ENCODE peak calls at places on chromosomes 12 and 14, in six cellular contexts. U is GM12878, F is GM23338, C is HL-60, G is A549, N is HCT116. K is an unnamed sample.

GRCh38 chr14:50013198-50013918 is 103.0 kb downstream of the VCPKMT start:
- DNase-seq in U (no peak), F (no peak), C (no peak), G (no peak), N (peak), K (no peak)

GRCh38 chr14:96364911-96365310 is 1.6 kb downstream of the GSKIP start:
- DNase-seq in U (no peak), F (no peak), C (no peak), G (no peak), N (no peak), K (no peak)

GRCh38 chr12:75781532-75782046 is 250.0 kb downstream of the PHLDA1 start:
- DNase-seq in U (no peak), F (no peak), C (no peak), G (peak), N (peak), K (no peak)

GRCh38 chr12:107442593-107442992 is 243.0 kb upstream of the PWP1 start:
- DNase-seq in U (no peak), F (no peak), C (no peak), G (no peak), N (no peak), K (no peak)

GRCh38 chr14:105055736-105056302 is 9.4 kb downstream of the GPR132 start:
- DNase-seq in U (no peak), F (no peak), C (no peak), G (no peak), N (no peak), K (no peak)

GRCh38 chr12:42584539-42585174 is 4.9 kb downstream of the PRICKLE1 start:
- DNase-seq in U (no peak), F (no peak), C (no peak), G (no peak), N (no peak), K (no peak)

GRCh38 chr14:69261761-69262331 is 1.9 kb downstream of the GALNT16 start:
- DNase-seq in U (no peak), F (peak), C (no peak), G (no peak), N (no peak), K (no peak)

GRCh38 chr12:57088442-57089258 is at the start of gene NAB2:
- DNase-seq in U (peak), F (peak), C (peak), G (peak), N (peak), K (peak)

GRCh38 chr12:78095623-78096022 is 264.9 kb downstream of the NAV3 start:
- DNase-seq in U (no peak), F (no peak), C (no peak), G (no peak), N (no peak), K (no peak)

GRCh38 chr12:93215290-93215678 is 162.4 kb upstream of the NUDT4 start:
- DNase-seq in U (no peak), F (no peak), C (no peak), G (no peak), N (no peak), K (no peak)

GRCh38 chr14:71261206-71261605 is 353.9 kb downstream of the PCNX1 start:
- DNase-seq in U (no peak), F (no peak), C (peak), G (no peak), N (no peak), K (no peak)

GRCh38 chr12:2311001-2311778 is 258.4 kb downstream of the CACNA1C start:
- DNase-seq in U (no peak), F (no peak), C (no peak), G (no peak), N (no peak), K (no peak)

GRCh38 chr12:50862316-50862715 is 19.6 kb downstream of the TMPRSS12 start:
- DNase-seq in U (no peak), F (no peak), C (no peak), G (peak), N (no peak), K (peak)

GRCh38 chr14:90722590-90722989 is 93.6 kb downstream of the TTC7B start:
- DNase-seq in U (no peak), F (no peak), C (peak), G (no peak), N (no peak), K (no peak)

GRCh38 chr14:57822081-57822480 is 43.8 kb downstream of the SLC35F4 start:
- DNase-seq in U (no peak), F (no peak), C (no peak), G (no peak), N (no peak), K (no peak)

GRCh38 chr14:84891414-84891813 is 638.5 kb upstream of the FLRT2 start:
- DNase-seq in U (no peak), F (no peak), C (no peak), G (no peak), N (no peak), K (no peak)

GRCh38 chr12:2183556-2184541 is 131.1 kb downstream of the CACNA1C start:
- DNase-seq in U (no peak), F (peak), C (no peak), G (no peak), N (no peak), K (no peak)

GRCh38 chr12:63905523-63905922 is 61.0 kb downstream of the SRGAP1 start:
- DNase-seq in U (no peak), F (no peak), C (no peak), G (no peak), N (no peak), K (no peak)

GRCh38 chr14:55136241-55136640 is 7.2 kb downstream of the LGALS3 start:
- DNase-seq in U (no peak), F (no peak), C (no peak), G (no peak), N (no peak), K (no peak)

GRCh38 chr14:75561013-75561432 is 17.4 kb upstream of the FLVCR2 start:
- DNase-seq in U (no peak), F (peak), C (peak), G (peak), N (peak), K (peak)

GRCh38 chr12:130031571-130032189 is 127.9 kb upstream of the TMEM132D start:
- DNase-seq in U (no peak), F (peak), C (peak), G (peak), N (no peak), K (peak)

GRCh38 chr14:64715628-64716412 is 11.6 kb downstream of the PLEKHG3 start:
- DNase-seq in U (no peak), F (peak), C (no peak), G (no peak), N (no peak), K (no peak)

GRCh38 chr12:32159381-32159780 is 52.7 kb downstream of the BICD1 start:
- DNase-seq in U (no peak), F (no peak), C (no peak), G (no peak), N (no peak), K (no peak)

GRCh38 chr12:132488127-132489077 is 1.5 kb upstream of the FBRSL1 start:
- DNase-seq in U (no peak), F (no peak), C (peak), G (no peak), N (no peak), K (no peak)

GRCh38 chr14:63045234-63045611 is at the start of gene KCNH5:
- DNase-seq in U (no peak), F (peak), C (no peak), G (peak), N (no peak), K (no peak)

GRCh38 chr12:131378176-131378842 is 332.6 kb upstream of the SFSWAP start:
- DNase-seq in U (no peak), F (no peak), C (no peak), G (no peak), N (no peak), K (no peak)

GRCh38 chr12:92987846-92988621 is 58.9 kb upstream of the EEA1 start:
- DNase-seq in U (peak), F (peak), C (peak), G (no peak), N (no peak), K (no peak)

GRCh38 chr14:75476274-75476995 is 45.8 kb upstream of the BATF start:
- DNase-seq in U (no peak), F (peak), C (no peak), G (no peak), N (no peak), K (no peak)

GRCh38 chr12:34109390-34109789 is 87.1 kb downstream of the ALG10 start:
- DNase-seq in U (no peak), F (no peak), C (no peak), G (no peak), N (no peak), K (no peak)

GRCh38 chr14:101029668-101030290 is 126.3 kb upstream of the RTL1 start:
- DNase-seq in U (no peak), F (no peak), C (no peak), G (no peak), N (no peak), K (no peak)

GRCh38 chr12:108560321-108560721 is 652 bp downstream of the SART3 start:
- DNase-seq in U (no peak), F (no peak), C (no peak), G (no peak), N (no peak), K (no peak)

GRCh38 chr14:104694991-104695659 is 5.7 kb downstream of the INF2 start:
- DNase-seq in U (no peak), F (no peak), C (no peak), G (no peak), N (no peak), K (no peak)

GRCh38 chr14:76904100-76904739 is 78.0 kb downstream of the LRRC74A start:
- DNase-seq in U (no peak), F (no peak), C (no peak), G (no peak), N (no peak), K (no peak)

GRCh38 chr12:56186957-56187356 is 2.3 kb downstream of the SMARCC2 start:
- DNase-seq in U (no peak), F (no peak), C (peak), G (no peak), N (no peak), K (no peak)

GRCh38 chr14:34013714-34014055 is 62.8 kb upstream of the EGLN3 start:
- DNase-seq in U (no peak), F (peak), C (peak), G (no peak), N (no peak), K (no peak)

GRCh38 chr12:69732088-69732487 is 6.6 kb upstream of the RAB3IP start:
- DNase-seq in U (no peak), F (no peak), C (no peak), G (no peak), N (no peak), K (no peak)

GRCh38 chr12:130878193-130879185 is 6.6 kb downstream of the RAN start:
- DNase-seq in U (no peak), F (peak), C (peak), G (no peak), N (no peak), K (no peak)

GRCh38 chr12:120496353-120497340 is 734 bp downstream of the DYNLL1 start:
- DNase-seq in U (no peak), F (peak), C (peak), G (peak), N (no peak), K (no peak)
- TF ChIP-seq REST in U (no peak), F (no peak), C (no peak), G (no peak), N (no peak), K (no peak)

GRCh38 chr14:52700701-52701172 is 5.4 kb upstream of the ERO1A start:
- DNase-seq in U (no peak), F (no peak), C (no peak), G (no peak), N (peak), K (no peak)
- TF ChIP-seq REST in U (no peak), F (no peak), C (no peak), G (no peak), N (no peak), K (no peak)

GRCh38 chr12:53563452-53563851 is 56.2 kb upstream of the NPFF start:
- DNase-seq in U (no peak), F (no peak), C (no peak), G (no peak), N (no peak), K (no peak)

GRCh38 chr12:53560912-53561589 is 53.8 kb upstream of the NPFF start:
- DNase-seq in U (no peak), F (no peak), C (no peak), G (no peak), N (no peak), K (no peak)

GRCh38 chr12:53561590-53561953 is 54.3 kb upstream of the NPFF start:
- DNase-seq in U (no peak), F (no peak), C (no peak), G (peak), N (peak), K (peak)

GRCh38 chr12:53558631-53559030 is 51.3 kb upstream of the NPFF start:
- DNase-seq in U (no peak), F (no peak), C (no peak), G (no peak), N (no peak), K (no peak)

DNA sequence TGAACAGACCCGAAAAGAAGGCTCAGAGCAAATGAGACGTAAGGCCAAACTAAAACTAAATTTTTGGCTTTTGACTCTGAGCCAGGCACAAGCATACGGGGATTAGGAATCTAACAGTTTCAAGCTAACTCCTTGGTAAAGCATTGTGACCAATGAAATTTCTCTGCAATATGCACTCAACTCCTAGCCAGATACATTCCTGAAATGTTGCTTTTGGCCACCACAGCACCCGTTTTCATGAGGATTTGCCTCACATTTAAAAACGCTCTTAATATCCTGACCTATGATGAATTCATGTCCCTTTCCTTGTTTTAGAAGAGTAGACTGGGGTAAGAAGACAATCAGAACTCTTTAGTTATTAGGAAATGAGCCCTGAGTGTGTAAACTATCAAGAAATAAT is 53.1 kb upstream of the NPFF start:
- DNase-seq in U (no peak), F (no peak), C (no peak), G (no peak), N (no peak), K (no peak)
- TF ChIP-seq REST in U (no peak), F (no peak), C (no peak), G (no peak), N (no peak), K (no peak)

GRCh38 chr12:81257952-81258551 is 180.2 kb downstream of the ACSS3 start:
- DNase-seq in U (no peak), F (peak), C (no peak), G (no peak), N (peak), K (no peak)

GRCh38 chr12:81255456-81255855 is 177.6 kb downstream of the ACSS3 start:
- DNase-seq in U (no peak), F (no peak), C (no peak), G (no peak), N (no peak), K (no peak)

GRCh38 chr12:81259360-81259759 is 181.5 kb downstream of the ACSS3 start:
- DNase-seq in U (no peak), F (no peak), C (no peak), G (no peak), N (no peak), K (no peak)

GRCh38 chr12:81253360-81253759 is 175.5 kb downstream of the ACSS3 start:
- DNase-seq in U (no peak), F (no peak), C (no peak), G (no peak), N (no peak), K (no peak)

GRCh38 chr12:81255947-81256346 is 178.1 kb downstream of the ACSS3 start:
- DNase-seq in U (no peak), F (peak), C (no peak), G (no peak), N (no peak), K (no peak)
- TF ChIP-seq REST in U (no peak), F (no peak), C (no peak), G (no peak), N (no peak), K (no peak)

DNA sequence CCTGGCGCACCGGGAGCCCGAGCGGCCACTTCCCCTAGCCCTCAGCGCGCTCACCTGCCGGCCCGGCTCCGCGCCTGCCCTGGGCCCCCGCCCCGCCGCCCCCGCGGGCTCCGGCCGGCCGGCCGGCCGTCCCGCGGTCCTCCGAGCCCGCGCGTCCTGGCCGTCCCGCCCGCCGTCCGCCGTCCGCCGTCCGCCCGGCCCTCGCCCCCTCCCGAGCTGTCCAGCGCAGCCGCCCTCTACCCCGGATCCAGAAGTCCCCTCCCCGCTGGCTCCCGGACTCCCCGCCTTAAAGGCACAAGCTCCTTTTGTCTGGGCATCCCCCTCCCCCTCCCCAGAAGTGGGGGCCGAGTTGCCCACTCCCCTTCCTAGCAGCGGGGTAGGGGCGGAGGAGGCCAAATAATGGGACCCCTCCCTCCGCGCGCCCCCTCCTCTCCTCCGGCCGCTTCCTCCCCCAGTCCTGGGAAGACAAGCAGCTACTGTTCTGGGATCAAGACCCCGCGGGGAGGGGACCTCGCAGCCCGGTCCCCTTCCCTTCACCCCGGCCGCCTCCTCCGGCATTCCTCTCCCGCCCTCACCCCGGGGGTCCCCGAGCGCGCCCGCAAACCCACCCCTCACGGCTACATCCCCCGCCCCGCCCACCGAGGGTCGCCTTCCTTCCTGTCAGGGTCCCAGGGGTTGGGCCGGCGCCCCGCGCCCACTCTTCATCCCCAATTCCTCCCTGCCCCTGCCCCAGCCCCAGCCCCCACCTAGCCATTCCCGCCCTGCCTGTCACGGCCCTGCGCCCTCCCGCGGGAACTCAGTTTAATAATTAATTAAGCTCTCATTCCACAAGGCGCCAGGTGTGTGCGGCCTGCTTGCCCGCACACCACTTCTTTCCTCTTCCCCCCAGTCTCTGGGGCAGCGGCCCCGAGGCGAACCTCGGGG is at the start of gene ADCY6:
- DNase-seq in U (no peak), F (peak), C (no peak), G (peak), N (peak), K (no peak)
- TF ChIP-seq REST in U (no peak), F (no peak), C (no peak), G (no peak), N (no peak), K (no peak)

DNA sequence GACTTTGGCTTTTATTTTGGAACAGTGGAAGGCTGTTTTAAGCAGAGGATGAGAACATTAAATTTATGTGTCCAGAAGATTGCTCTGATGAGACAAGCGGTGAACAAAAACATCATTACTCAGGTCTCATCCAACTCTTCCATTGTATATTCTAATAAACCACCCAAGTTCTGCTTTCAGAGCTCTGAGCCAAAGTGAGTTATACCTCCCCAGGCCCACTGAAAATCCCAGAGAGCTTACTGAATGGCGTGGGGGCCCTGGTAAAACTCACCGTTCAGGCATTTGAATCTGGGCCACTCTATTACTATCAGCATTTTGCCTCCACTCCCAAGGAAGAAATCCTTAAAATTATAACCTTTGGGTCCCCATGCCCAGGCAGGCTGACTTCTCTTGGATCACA is 122.0 kb upstream of the HIF1A start:
- DNase-seq in U (no peak), F (no peak), C (no peak), G (no peak), N (no peak), K (no peak)
- TF ChIP-seq REST in U (no peak), F (no peak), C (no peak), G (no peak), N (no peak), K (no peak)

GRCh38 chr12:120956579-120957360 is 21.6 kb upstream of the HNF1A start:
- DNase-seq in U (no peak), F (no peak), C (no peak), G (no peak), N (no peak), K (no peak)

GRCh38 chr12:120959111-120959878 is 19.0 kb upstream of the HNF1A start:
- DNase-seq in U (no peak), F (no peak), C (no peak), G (no peak), N (no peak), K (no peak)

GRCh38 chr12:120960657-120961056 is 17.7 kb upstream of the HNF1A start:
- DNase-seq in U (no peak), F (no peak), C (no peak), G (no peak), N (no peak), K (no peak)

GRCh38 chr12:120950807-120951206 is 27.5 kb upstream of the HNF1A start:
- DNase-seq in U (no peak), F (no peak), C (no peak), G (no peak), N (no peak), K (no peak)

DNA sequence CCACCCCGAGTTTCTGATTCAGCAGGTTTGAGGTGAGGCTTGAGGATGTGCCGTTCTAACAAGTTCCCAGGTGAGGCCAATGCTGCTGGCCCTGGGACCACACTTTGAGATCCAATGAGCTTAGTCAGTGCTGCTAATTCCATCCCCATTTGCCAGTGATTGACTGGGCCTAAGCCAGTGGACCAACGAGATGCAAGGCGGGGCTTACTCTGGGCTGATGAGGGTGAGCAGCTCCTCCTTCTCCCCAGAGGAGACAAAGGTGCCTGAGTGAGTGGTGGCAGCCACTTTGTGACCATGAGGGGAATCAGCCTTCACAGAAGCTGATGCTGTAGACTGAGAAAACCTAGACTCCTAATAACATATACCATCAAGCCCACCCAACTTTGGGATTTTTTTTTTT is 23.1 kb upstream of the HNF1A start:
- DNase-seq in U (no peak), F (peak), C (no peak), G (no peak), N (peak), K (no peak)
- TF ChIP-seq REST in U (no peak), F (no peak), C (no peak), G (no peak), N (no peak), K (no peak)

GRCh38 chr14:79018846-79019245 is 848.7 kb downstream of the NRXN3 start:
- DNase-seq in U (no peak), F (no peak), C (no peak), G (no peak), N (no peak), K (no peak)
- TF ChIP-seq REST in U (no peak), F (no peak), C (no peak), G (no peak), N (no peak), K (no peak)

K was measured in Panc1.